ENCODE peak calls at places on chromosome 19, in five cellular contexts. One of them, this sample, is unnamed.
A peak's percentile ranks its signal among the peaks of the same experiment; 100 is the strongest.

GRCh38 chr19:5054551-5055456 is 85.9 kb downstream of the KDM4B start:
- DNase-seq in H1: no peak
- DNase-seq in H9: no peak
- DNase-seq in mesenchymal stem cell: no peak
- DNase-seq in neuronal stem cell: no peak
- DNase-seq in this sample: no peak

GRCh38 chr19:6738726-6739389 is 622 bp upstream of the TRIP10 start:
- DNase-seq in H9: no peak
- DNase-seq in H1: no peak
- DNase-seq in mesenchymal stem cell: no peak
- DNase-seq in neuronal stem cell: no peak
- DNase-seq in this sample: peak; percentile 94

GRCh38 chr19:35292986-35293732 is 1.2 kb downstream of the MAG start:
- DNase-seq in H9: no peak
- DNase-seq in H1: no peak
- DNase-seq in mesenchymal stem cell: no peak
- DNase-seq in neuronal stem cell: no peak
- DNase-seq in this sample: no peak

GRCh38 chr19:58557253-58558065 is 952 bp downstream of the UBE2M start:
- DNase-seq in H1: no peak
- DNase-seq in neuronal stem cell: no peak
- DNase-seq in H9: no peak
- DNase-seq in mesenchymal stem cell: no peak
- DNase-seq in this sample: no peak

GRCh38 chr19:580274-580835 is 8.0 kb downstream of the BSG start:
- DNase-seq in H9: no peak
- DNase-seq in mesenchymal stem cell: no peak
- DNase-seq in H1: no peak
- DNase-seq in neuronal stem cell: no peak
- DNase-seq in this sample: no peak

GRCh38 chr19:1717200-1717969 is 35.9 kb upstream of the ONECUT3 start:
- DNase-seq in H1: no peak
- DNase-seq in neuronal stem cell: no peak
- DNase-seq in H9: no peak
- DNase-seq in mesenchymal stem cell: no peak
- DNase-seq in this sample: no peak

GRCh38 chr19:39297931-39298634 is 1.9 kb downstream of the IFNL1 start:
- DNase-seq in H1: no peak
- DNase-seq in mesenchymal stem cell: no peak
- DNase-seq in neuronal stem cell: no peak
- DNase-seq in H9: no peak
- DNase-seq in this sample: no peak

GRCh38 chr19:56092685-56093631 is 28.1 kb downstream of the ZNF787 start:
- DNase-seq in mesenchymal stem cell: no peak
- DNase-seq in neuronal stem cell: no peak
- DNase-seq in H1: no peak
- DNase-seq in H9: no peak
- DNase-seq in this sample: no peak

GRCh38 chr19:823565-824121 is 1.9 kb upstream of the PLPPR3 start:
- DNase-seq in H1: no peak
- DNase-seq in mesenchymal stem cell: peak; percentile 44
- DNase-seq in neuronal stem cell: no peak
- DNase-seq in H9: peak; percentile 43
- DNase-seq in this sample: no peak

GRCh38 chr19:13872695-13873389 is 4.1 kb upstream of the NANOS3 start:
- DNase-seq in neuronal stem cell: peak; percentile 75
- DNase-seq in H1: no peak
- DNase-seq in mesenchymal stem cell: no peak
- DNase-seq in H9: peak; percentile 83
- DNase-seq in this sample: no peak

GRCh38 chr19:32691952-32692726 is 518 bp downstream of the NUDT19 start:
- DNase-seq in mesenchymal stem cell: peak; percentile 75
- DNase-seq in H1: no peak
- DNase-seq in H9: peak; percentile 51
- DNase-seq in neuronal stem cell: peak; percentile 36
- DNase-seq in this sample: peak; percentile 29

GRCh38 chr19:53660584-53660983 is 28.8 kb downstream of the DPRX start:
- DNase-seq in mesenchymal stem cell: no peak
- DNase-seq in H9: no peak
- DNase-seq in neuronal stem cell: no peak
- DNase-seq in H1: no peak
- DNase-seq in this sample: no peak

GRCh38 chr19:42111384-42111783 is 20.9 kb downstream of the POU2F2 start:
- DNase-seq in H1: no peak
- DNase-seq in H9: no peak
- DNase-seq in mesenchymal stem cell: peak; percentile 23
- DNase-seq in neuronal stem cell: no peak
- DNase-seq in this sample: no peak

GRCh38 chr19:56840452-56841193 is at the start of the genes PEG3 and ZIM2:
- DNase-seq in H1: no peak
- DNase-seq in neuronal stem cell: peak; percentile 82
- DNase-seq in H9: no peak
- DNase-seq in mesenchymal stem cell: no peak
- DNase-seq in this sample: peak; percentile 57

GRCh38 chr19:10763399-10763798 is 45.5 kb downstream of the DNM2 start:
- DNase-seq in mesenchymal stem cell: no peak
- DNase-seq in neuronal stem cell: no peak
- DNase-seq in H1: no peak
- DNase-seq in H9: no peak
- DNase-seq in this sample: no peak

GRCh38 chr19:10238172-10238783 is 7.1 kb upstream of the S1PR2 start:
- DNase-seq in mesenchymal stem cell: peak; percentile 36
- DNase-seq in neuronal stem cell: no peak
- DNase-seq in H9: no peak
- DNase-seq in H1: no peak
- DNase-seq in this sample: no peak

GRCh38 chr19:13506550-13506878 is 235 bp upstream of the CACNA1A start:
- DNase-seq in H1: no peak
- DNase-seq in H9: no peak
- DNase-seq in neuronal stem cell: peak; percentile 43
- DNase-seq in mesenchymal stem cell: no peak
- DNase-seq in this sample: no peak

GRCh38 chr19:51628153-51628939 is 1.9 kb downstream of the SIGLEC5 start:
- DNase-seq in neuronal stem cell: no peak
- DNase-seq in H9: no peak
- DNase-seq in mesenchymal stem cell: no peak
- DNase-seq in H1: no peak
- DNase-seq in this sample: no peak

GRCh38 chr19:55836340-55836739 is at the start of gene NLRP4:
- DNase-seq in neuronal stem cell: no peak
- DNase-seq in mesenchymal stem cell: no peak
- DNase-seq in H9: no peak
- DNase-seq in H1: no peak
- DNase-seq in this sample: no peak

GRCh38 chr19:18996796-18997394 is 36.4 kb downstream of the SUGP2 start:
- DNase-seq in neuronal stem cell: no peak
- DNase-seq in H1: no peak
- DNase-seq in mesenchymal stem cell: no peak
- DNase-seq in H9: no peak
- DNase-seq in this sample: no peak
- H2BK12ac ChIP-seq in neuronal stem cell: no peak overlapping the region
- H2BK12ac ChIP-seq in H1: no peak overlapping the region
- H2BK12ac ChIP-seq in mesenchymal stem cell: no peak overlapping the region
- H2BK12ac ChIP-seq in H9: no peak overlapping the region
- H2BK12ac ChIP-seq in this sample: no peak overlapping the region

GRCh38 chr19:19074172-19074905 is 10.5 kb downstream of the SLC25A42 start:
- DNase-seq in mesenchymal stem cell: no peak
- DNase-seq in H1: no peak
- DNase-seq in neuronal stem cell: no peak
- DNase-seq in H9: no peak
- DNase-seq in this sample: no peak
- H3K4me1 ChIP-seq in mesenchymal stem cell: no peaks in the 10 kb centered on the region
- H3K4me1 ChIP-seq in H1: no peaks in the 10 kb centered on the region
- H3K4me1 ChIP-seq in neuronal stem cell: peaks cover 5% of the 10 kb centered on the region
- H3K4me1 ChIP-seq in H9: no peaks in the 10 kb centered on the region
- H3K4me1 ChIP-seq in this sample: no peaks in the 10 kb centered on the region

GRCh38 chr19:45994989-45995714 is at the start of gene CCDC61:
- DNase-seq in neuronal stem cell: peak; percentile 100
- DNase-seq in H9: peak; percentile 98
- DNase-seq in H1: peak; percentile 97
- DNase-seq in mesenchymal stem cell: peak; percentile 100
- DNase-seq in this sample: peak; percentile 100
- H2BK12ac ChIP-seq in neuronal stem cell: no peak within 1 kb of the TSS
- H2BK12ac ChIP-seq in H9: no peak within 1 kb of the TSS
- H2BK12ac ChIP-seq in H1: no peak within 1 kb of the TSS
- H2BK12ac ChIP-seq in mesenchymal stem cell: no peak within 1 kb of the TSS
- H2BK12ac ChIP-seq in this sample: no peak within 1 kb of the TSS

GRCh38 chr19:18101268-18101667 is 3.7 kb downstream of the MAST3 start:
- DNase-seq in neuronal stem cell: no peak
- DNase-seq in H9: no peak
- DNase-seq in H1: no peak
- DNase-seq in mesenchymal stem cell: no peak
- DNase-seq in this sample: no peak
- H3K4me1 ChIP-seq in neuronal stem cell: peaks cover 5% of the 10 kb centered on the region
- H3K4me1 ChIP-seq in H9: no peaks in the 10 kb centered on the region
- H3K4me1 ChIP-seq in H1: peaks cover 18% of the 10 kb centered on the region
- H3K4me1 ChIP-seq in mesenchymal stem cell: peaks cover 23% of the 10 kb centered on the region
- H3K4me1 ChIP-seq in this sample: peaks cover 12% of the 10 kb centered on the region

DNA sequence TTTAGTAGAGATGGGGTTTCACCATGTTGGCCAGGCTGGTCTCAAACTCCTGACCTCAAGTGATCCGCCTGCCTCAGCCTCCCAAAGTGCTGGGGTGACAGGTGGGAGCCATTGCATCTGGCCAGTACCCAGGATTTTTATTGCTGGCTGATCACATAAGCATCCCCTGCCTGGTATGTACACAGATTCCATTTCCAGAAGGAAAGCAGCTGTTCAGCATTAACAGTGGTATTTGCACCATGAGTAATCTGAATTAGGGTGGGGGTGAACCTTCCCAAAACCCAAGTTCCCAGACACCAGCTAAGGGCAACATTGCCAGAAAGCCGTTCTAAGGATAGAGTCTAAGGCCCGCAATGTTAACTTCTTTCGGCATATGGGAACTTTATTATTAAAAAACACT is 7.3 kb downstream of the ZNF555 start:
- DNase-seq in H9: no peak
- DNase-seq in neuronal stem cell: no peak
- DNase-seq in H1: no peak
- DNase-seq in mesenchymal stem cell: no peak
- DNase-seq in this sample: no peak
- H2BK12ac ChIP-seq in H9: no peak overlapping the region
- H2BK12ac ChIP-seq in neuronal stem cell: no peak overlapping the region
- H2BK12ac ChIP-seq in H1: no peak overlapping the region
- H2BK12ac ChIP-seq in mesenchymal stem cell: no peak overlapping the region
- H2BK12ac ChIP-seq in this sample: no peak overlapping the region

GRCh38 chr19:18013210-18013609 is 5.2 kb downstream of the ARRDC2 start:
- DNase-seq in H1: no peak
- DNase-seq in H9: no peak
- DNase-seq in neuronal stem cell: no peak
- DNase-seq in mesenchymal stem cell: no peak
- DNase-seq in this sample: no peak

GRCh38 chr19:18017275-18018083 is 9.5 kb downstream of the ARRDC2 start:
- DNase-seq in H1: no peak
- DNase-seq in mesenchymal stem cell: no peak
- DNase-seq in H9: no peak
- DNase-seq in neuronal stem cell: no peak
- DNase-seq in this sample: no peak

GRCh38 chr19:18010149-18010548 is 2.2 kb downstream of the ARRDC2 start:
- DNase-seq in H1: no peak
- DNase-seq in neuronal stem cell: no peak
- DNase-seq in H9: no peak
- DNase-seq in mesenchymal stem cell: no peak
- DNase-seq in this sample: no peak

GRCh38 chr19:18014197-18014596 is 6.2 kb downstream of the ARRDC2 start:
- DNase-seq in mesenchymal stem cell: no peak
- DNase-seq in neuronal stem cell: no peak
- DNase-seq in H1: no peak
- DNase-seq in H9: no peak
- DNase-seq in this sample: no peak

DNA sequence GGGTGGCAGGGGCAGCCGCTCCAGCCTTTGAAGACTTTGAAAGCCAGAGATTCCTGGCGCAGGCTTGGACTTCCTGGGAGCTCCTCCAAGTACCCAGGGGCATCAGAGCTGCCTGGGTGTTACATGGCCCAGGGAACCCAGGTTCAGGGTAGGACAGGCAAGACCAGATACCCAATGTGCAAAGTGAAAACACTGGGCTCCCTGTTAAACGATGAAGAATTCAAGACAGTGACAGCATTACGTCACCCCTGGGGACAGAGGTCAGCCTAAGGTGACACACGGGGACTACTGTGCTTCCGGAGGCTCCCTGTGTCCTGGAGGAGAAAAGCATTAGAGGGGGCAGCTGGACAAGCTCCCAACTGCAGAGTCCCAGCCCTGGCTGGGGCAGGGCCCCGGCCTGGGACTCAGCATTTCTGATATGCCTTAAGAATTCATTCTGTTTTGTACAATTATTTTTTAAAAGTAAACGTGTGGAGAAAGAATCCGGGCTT is 5.7 kb downstream of the ARRDC2 start:
- DNase-seq in H1: no peak
- DNase-seq in mesenchymal stem cell: no peak
- DNase-seq in H9: no peak
- DNase-seq in neuronal stem cell: no peak
- DNase-seq in this sample: no peak
- H3K4me1 ChIP-seq in H1: no peaks in the 10 kb centered on the region
- H3K4me1 ChIP-seq in mesenchymal stem cell: peaks cover 27% of the 10 kb centered on the region
- H3K4me1 ChIP-seq in H9: no peaks in the 10 kb centered on the region
- H3K4me1 ChIP-seq in neuronal stem cell: peaks cover 12% of the 10 kb centered on the region
- H3K4me1 ChIP-seq in this sample: no peaks in the 10 kb centered on the region

GRCh38 chr19:46068345-46069258 is 27.8 kb upstream of the IGFL4 start:
- DNase-seq in neuronal stem cell: no peak
- DNase-seq in H1: no peak
- DNase-seq in H9: no peak
- DNase-seq in mesenchymal stem cell: peak; percentile 65
- DNase-seq in this sample: peak; percentile 80

GRCh38 chr19:46065486-46065885 is 24.7 kb upstream of the IGFL4 start:
- DNase-seq in H9: no peak
- DNase-seq in mesenchymal stem cell: peak; percentile 19
- DNase-seq in H1: no peak
- DNase-seq in neuronal stem cell: no peak
- DNase-seq in this sample: peak; percentile 73

GRCh38 chr19:46067691-46068090 is 26.9 kb upstream of the IGFL4 start:
- DNase-seq in neuronal stem cell: no peak
- DNase-seq in H9: no peak
- DNase-seq in mesenchymal stem cell: no peak
- DNase-seq in H1: no peak
- DNase-seq in this sample: peak; percentile 82

GRCh38 chr19:46073268-46073922 is 32.6 kb upstream of the IGFL4 start:
- DNase-seq in H9: no peak
- DNase-seq in mesenchymal stem cell: no peak
- DNase-seq in neuronal stem cell: no peak
- DNase-seq in H1: no peak
- DNase-seq in this sample: peak; percentile 56

DNA sequence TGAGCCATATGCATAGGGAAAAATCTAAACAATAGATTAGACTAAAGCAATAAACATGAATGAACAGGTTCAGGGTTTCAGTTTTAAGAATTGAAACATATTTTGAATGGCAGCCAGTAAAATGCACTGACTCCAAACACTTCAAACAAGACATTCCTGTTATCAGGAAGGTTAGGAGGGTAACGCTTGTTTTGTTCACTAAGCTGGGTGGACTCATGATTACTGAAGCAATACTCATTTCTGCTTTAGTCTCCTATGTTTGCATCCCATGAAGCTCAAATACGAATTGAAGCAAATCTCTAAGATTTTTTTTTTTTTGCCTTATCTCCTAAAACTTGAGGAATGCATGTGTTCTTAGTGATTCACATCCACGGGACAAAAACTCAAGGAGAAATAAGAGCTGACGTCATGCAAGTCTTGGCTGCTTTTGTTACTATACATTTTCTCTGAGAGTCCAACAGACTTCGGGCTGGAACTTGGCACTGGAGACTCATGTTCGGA is 29.1 kb upstream of the IGFL4 start:
- DNase-seq in H9: no peak
- DNase-seq in mesenchymal stem cell: peak; percentile 68
- DNase-seq in neuronal stem cell: no peak
- DNase-seq in H1: no peak
- DNase-seq in this sample: peak; percentile 71
- H2BK12ac ChIP-seq in H9: no peak overlapping the region
- H2BK12ac ChIP-seq in mesenchymal stem cell: no peak overlapping the region
- H2BK12ac ChIP-seq in neuronal stem cell: no peak overlapping the region
- H2BK12ac ChIP-seq in H1: no peak overlapping the region
- H2BK12ac ChIP-seq in this sample: no peak overlapping the region